ENCODE peak calls at places on chromosomes 12 and 14, in six cellular contexts. A is cardiac muscle cell, D is PC-3, M is esophagus squamous epithelium, J is lower lobe of right lung, N is thyroid gland. O is an unnamed sample.

GRCh38 chr12:52200086-52200782 is 8.4 kb upstream of the KRT80 start:
- DNase-seq in D (no peak), J (peak; percentile 40), N (no peak), M (no peak), A (peak; percentile 52), O (no peak)

GRCh38 chr14:105422695-105423487 is 3.3 kb downstream of the MTA1 start:
- DNase-seq in D (no peak), J (no peak), M (no peak), A (no peak), N (peak; percentile 59), O (no peak)

GRCh38 chr12:47025349-47025748 is 54.1 kb upstream of the PCED1B start:
- DNase-seq in N (no peak), A (no peak), D (no peak), M (no peak), J (no peak), O (no peak)

GRCh38 chr14:25406818-25407217 is 356.9 kb upstream of the STXBP6 start:
- DNase-seq in N (peak; percentile 27), D (peak; percentile 57), J (no peak), M (no peak), A (peak; percentile 79), O (peak; percentile 52)

GRCh38 chr12:72346331-72346944 is 74.3 kb downstream of the TRHDE start:
- DNase-seq in M (no peak), A (peak; percentile 87), D (peak; percentile 93), N (peak; percentile 29), J (no peak), O (peak; percentile 61)

GRCh38 chr14:34981743-34982420 is 910 bp upstream of the SRP54 start:
- DNase-seq in N (peak; percentile 23), A (peak; percentile 55), M (no peak), D (peak; percentile 49), J (no peak), O (no peak)

GRCh38 chr14:32201816-32202467 is at the start of gene RNU6-7:
- DNase-seq in D (no peak), J (peak; percentile 48), N (peak; percentile 29), A (peak; percentile 62), M (no peak), O (peak; percentile 18)

GRCh38 chr12:28026701-28027100 is 54.2 kb upstream of the PTHLH start:
- DNase-seq in D (peak; percentile 100), N (no peak), M (no peak), A (no peak), J (no peak), O (no peak)

GRCh38 chr14:56585461-56586084 is 6.0 kb downstream of the TMEM260 start:
- DNase-seq in J (no peak), N (no peak), A (no peak), M (no peak), D (peak; percentile 99), O (peak; percentile 12)

GRCh38 chr14:103855734-103856095 is 8.3 kb upstream of the PPP1R13B start:
- DNase-seq in N (no peak), A (no peak), J (no peak), D (no peak), M (no peak), O (no peak)

GRCh38 chr12:6124411-6125151 is at the start of gene VWF:
- DNase-seq in D (no peak), N (no peak), J (no peak), A (no peak), M (no peak), O (no peak)

GRCh38 chr12:26277511-26278246 is 82.3 kb downstream of the SSPN start:
- DNase-seq in N (no peak), J (no peak), A (no peak), M (no peak), D (no peak), O (peak; percentile 65)

GRCh38 chr12:86683568-86683991 is 427.4 kb upstream of the MGAT4C start:
- DNase-seq in A (no peak), M (no peak), D (no peak), J (no peak), N (no peak), O (peak; percentile 64)

GRCh38 chr14:50101417-50101816 is 15.0 kb downstream of the VCPKMT start:
- DNase-seq in A (no peak), J (no peak), D (peak; percentile 55), M (no peak), N (no peak), O (no peak)

GRCh38 chr12:22543246-22544037 is 900 bp downstream of the C2CD5 start:
- DNase-seq in M (peak; percentile 26), N (peak; percentile 64), J (peak; percentile 78), D (peak; percentile 12), A (peak; percentile 52), O (peak; percentile 22)

GRCh38 chr14:23865502-23865901 is 88.1 kb upstream of the DHRS4 start:
- DNase-seq in M (no peak), D (peak; percentile 27), J (no peak), N (peak; percentile 18), A (no peak), O (no peak)

GRCh38 chr12:122688291-122688690 is 14.9 kb downstream of the HCAR2 start:
- DNase-seq in D (no peak), J (no peak), A (no peak), N (no peak), M (no peak), O (no peak)

GRCh38 chr12:122686538-122686937 is 16.6 kb downstream of the HCAR2 start:
- DNase-seq in N (no peak), D (no peak), M (no peak), J (no peak), A (no peak), O (no peak)

GRCh38 chr12:122687091-122687490 is 16.1 kb downstream of the HCAR2 start:
- DNase-seq in M (no peak), N (peak; percentile 94), J (peak; percentile 90), D (peak; percentile 34), A (no peak), O (no peak)

GRCh38 chr12:122691566-122691965 is 11.6 kb downstream of the HCAR2 start:
- DNase-seq in D (no peak), N (no peak), A (no peak), J (no peak), M (no peak), O (no peak)
- H3K4me3 ChIP-seq in D (no peak overlapping the region), N (no peak overlapping the region), A (no peak overlapping the region), J (no peak overlapping the region), M (no peak overlapping the region), O (no peak overlapping the region)

DNA sequence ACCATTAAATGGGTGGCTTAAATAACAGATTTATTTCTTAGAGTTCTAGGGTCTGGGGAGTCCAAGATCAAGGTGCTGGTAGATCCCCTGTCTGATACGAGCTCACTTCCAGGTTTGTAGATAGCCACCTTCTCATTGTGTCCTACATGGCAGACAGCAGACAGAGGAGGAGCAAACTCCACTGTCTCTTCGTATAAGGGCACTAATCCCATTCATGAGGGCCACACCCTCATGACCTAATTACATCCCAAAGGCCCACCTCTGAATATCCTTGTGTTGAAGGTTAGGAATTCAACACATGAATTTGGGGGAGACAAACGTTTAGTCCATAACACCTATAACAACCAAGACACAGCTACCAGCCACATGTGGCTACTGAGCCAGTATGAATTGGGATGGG is 47.1 kb upstream of the PPP2R5C start:
- DNase-seq in A (no peak), N (no peak), J (no peak), D (no peak), M (no peak), O (no peak)
- TF ChIP-seq CTCF in A (no peak), N (no peak), J (no peak), D (no peak), M (no peak), O (no peak)

GRCh38 chr12:1518486-1518762 is 76.0 kb downstream of the FBXL14 start:
- DNase-seq in N (no peak), D (no peak), A (peak; percentile 32), M (no peak), J (no peak), O (no peak)

GRCh38 chr12:1517734-1518485 is 76.5 kb downstream of the FBXL14 start:
- DNase-seq in N (no peak), D (no peak), A (no peak), M (no peak), J (no peak), O (no peak)

GRCh38 chr12:1517007-1517406 is 77.4 kb downstream of the FBXL14 start:
- DNase-seq in M (no peak), A (peak; percentile 54), D (peak; percentile 90), N (no peak), J (no peak), O (peak; percentile 96)

GRCh38 chr12:1519642-1520041 is 74.7 kb downstream of the FBXL14 start:
- DNase-seq in J (no peak), M (no peak), N (no peak), A (peak; percentile 38), D (no peak), O (no peak)

DNA sequence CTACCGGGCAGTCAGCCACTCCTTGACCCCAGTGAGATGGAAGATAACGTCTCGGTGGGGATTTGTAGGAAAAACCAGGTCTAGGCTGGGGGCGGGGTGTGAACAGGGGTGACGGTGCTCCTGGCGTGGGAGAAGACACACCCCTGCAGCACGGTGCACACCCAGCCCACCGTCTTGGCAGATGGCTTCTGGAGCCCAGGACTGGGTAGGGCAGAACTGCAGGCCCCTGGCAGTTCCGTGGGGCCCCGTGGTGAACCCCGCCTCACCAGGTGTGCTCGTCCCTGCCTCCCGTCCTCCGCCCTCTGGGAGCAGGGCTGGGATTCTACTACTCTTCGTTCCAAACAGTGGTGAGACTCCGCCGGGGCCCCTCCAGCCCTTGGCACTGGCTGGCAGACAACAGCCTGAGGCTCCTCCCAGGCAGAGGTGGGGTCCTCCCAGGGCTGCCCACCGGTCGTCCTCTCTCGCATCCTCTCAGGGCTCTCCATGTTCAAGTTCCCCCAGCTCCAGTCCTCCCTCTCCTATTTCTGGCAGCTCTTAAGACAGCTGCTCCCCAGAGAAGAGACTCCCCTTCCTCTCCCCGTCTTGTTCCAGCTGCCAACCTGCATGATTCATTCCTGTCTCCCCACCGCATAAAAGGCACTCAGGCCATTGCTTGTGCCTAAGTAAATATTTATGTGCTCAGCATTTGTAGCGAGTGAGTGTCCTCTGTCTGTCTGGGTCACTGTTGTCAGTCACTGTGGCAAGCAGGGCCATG is 75.4 kb downstream of the FBXL14 start:
- DNase-seq in D (peak; percentile 87), M (no peak), N (peak; percentile 14), A (peak; percentile 27), J (no peak), O (peak; percentile 92)
- H3K4me3 ChIP-seq in D (peak overlapping the region; percentile 55), M (no peak overlapping the region), N (no peak overlapping the region), A (no peak overlapping the region), J (no peak overlapping the region), O (no peak overlapping the region)

DNA sequence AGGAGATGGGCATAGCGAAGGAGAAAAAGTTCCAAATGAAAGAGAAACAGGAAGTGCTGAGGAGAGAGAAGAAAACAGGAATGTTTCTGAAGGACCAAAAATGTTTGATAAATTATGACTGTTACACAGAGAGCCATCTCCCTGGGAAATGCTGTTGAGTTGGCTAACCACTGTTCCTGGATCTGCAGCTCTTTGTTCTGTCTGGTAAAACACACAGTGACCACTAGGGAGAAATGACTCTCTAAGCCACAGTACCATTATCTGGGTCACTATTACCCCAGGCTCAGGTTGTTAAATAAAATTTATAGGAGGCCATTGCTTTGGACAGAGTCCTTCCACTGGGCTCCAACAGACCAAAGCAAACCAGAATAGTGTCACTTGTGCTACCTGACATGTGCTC is 219.3 kb downstream of the CRADD start:
- DNase-seq in A (no peak), J (no peak), M (no peak), N (no peak), D (no peak), O (peak; percentile 29)
- TF ChIP-seq CTCF in A (peak; percentile 19), J (no peak), M (no peak), N (no peak), D (peak; percentile 31), O (peak; percentile 24)

GRCh38 chr14:70183991-70184390 is 4.8 kb downstream of the SLC8A3 start:
- DNase-seq in D (no peak), N (no peak), A (no peak), J (no peak), M (no peak), O (no peak)
- H3K4me3 ChIP-seq in D (no peak overlapping the region), N (no peak overlapping the region), A (no peak overlapping the region), J (no peak overlapping the region), M (no peak overlapping the region), O (no peak overlapping the region)

GRCh38 chr14:90399541-90400444 is 3.0 kb downstream of the CALM1 start:
- DNase-seq in D (peak; percentile 96), N (peak; percentile 94), A (peak; percentile 94), J (peak; percentile 93), M (peak; percentile 71), O (peak; percentile 88)
- TF ChIP-seq CTCF in D (peak; percentile 100), N (peak; percentile 99), A (peak; percentile 100), J (peak; percentile 99), M (peak; percentile 98), O (peak; percentile 99)

O was measured in fibroblast of mammary gland.